ENCODE peak calls at places on chromosomes 11 and 22, in five cellular contexts. C is cardiac fibroblast, S is upper lobe of right lung, D is tibial nerve, E is ovary. L is an unnamed sample.
A peak's percentile ranks its signal among the peaks of the same experiment; 100 is the strongest.

GRCh38 chr22:28939394-28939793 is 56.0 kb downstream of the ZNRF3 start:
- DNase-seq in E (no peak), S (no peak), D (no peak), C (no peak), L (no peak)

GRCh38 chr11:61862714-61863547 is 28.4 kb downstream of the FADS3 start:
- DNase-seq in C (no peak), D (no peak), E (no peak), S (no peak), L (no peak)

GRCh38 chr11:45092901-45093760 is 53.3 kb upstream of the PRDM11 start:
- DNase-seq in C (peak; percentile 79), D (no peak), S (no peak), E (no peak), L (peak; percentile 36)

GRCh38 chr11:19633276-19633675 is 79.4 kb upstream of the NAV2 start:
- DNase-seq in D (peak; percentile 34), C (peak; percentile 71), S (peak; percentile 89), E (no peak), L (no peak)

GRCh38 chr22:35452351-35452781 is 52.4 kb downstream of the MCM5 start:
- DNase-seq in S (peak; percentile 85), D (no peak), E (no peak), C (no peak), L (no peak)

GRCh38 chr22:49102367-49102766 is 725.3 kb downstream of the BRD1 start:
- DNase-seq in S (peak; percentile 40), E (no peak), D (no peak), C (no peak), L (no peak)

GRCh38 chr11:77086521-77087472 is 15.8 kb upstream of the OMP start:
- DNase-seq in S (peak; percentile 55), D (no peak), C (peak; percentile 60), E (peak; percentile 63), L (no peak)

GRCh38 chr22:35622132-35622913 is 5.2 kb upstream of the MB start:
- DNase-seq in S (no peak), C (no peak), D (no peak), E (no peak), L (no peak)

GRCh38 chr11:23765862-23766261 is 731.0 kb upstream of the LUZP2 start:
- DNase-seq in S (no peak), E (no peak), C (peak; percentile 5), D (no peak), L (no peak)

GRCh38 chr11:118241191-118242098 is 10.7 kb downstream of the MPZL3 start:
- DNase-seq in S (no peak), E (no peak), D (no peak), C (peak; percentile 20), L (no peak)

GRCh38 chr11:47987781-47988180 is 7.4 kb downstream of the PTPRJ start:
- DNase-seq in C (no peak), D (no peak), S (no peak), E (no peak), L (no peak)

GRCh38 chr11:94873910-94874575 is 99.3 kb downstream of the CWC15 start:
- DNase-seq in D (no peak), S (no peak), C (peak; percentile 43), E (no peak), L (no peak)

GRCh38 chr11:61679301-61679700 is 890 bp upstream of the DAGLA start:
- DNase-seq in C (no peak), D (no peak), S (no peak), E (no peak), L (peak; percentile 19)

GRCh38 chr11:73184953-73185671 is 33.0 kb upstream of the P2RY2 start:
- DNase-seq in D (no peak), E (no peak), C (peak; percentile 64), S (peak; percentile 85), L (peak; percentile 39)

GRCh38 chr22:38419121-38419863 is 35.7 kb downstream of the KCNJ4 start:
- DNase-seq in E (no peak), C (no peak), S (no peak), D (no peak), L (no peak)

GRCh38 chr22:44336962-44337657 is 24.4 kb upstream of the SHISAL1 start:
- DNase-seq in C (no peak), E (no peak), S (no peak), D (no peak), L (no peak)

GRCh38 chr11:32555091-32555490 is 28.5 kb upstream of the EIF3M start:
- DNase-seq in S (no peak), C (no peak), E (no peak), D (no peak), L (no peak)

GRCh38 chr11:28826807-28827206 is 718.6 kb downstream of the METTL15 start:
- DNase-seq in E (no peak), C (no peak), S (no peak), D (no peak), L (no peak)

GRCh38 chr22:48643066-48643731 is 1184.5 kb downstream of the BRD1 start:
- DNase-seq in C (no peak), S (no peak), E (no peak), D (no peak), L (no peak)

GRCh38 chr11:86588566-86589090 is 83.8 kb downstream of the ME3 start:
- DNase-seq in E (no peak), C (no peak), S (no peak), D (no peak), L (no peak)

GRCh38 chr11:28701760-28702449 is 593.7 kb downstream of the METTL15 start:
- DNase-seq in E (no peak), S (no peak), D (no peak), C (peak; percentile 11), L (no peak)

GRCh38 chr22:43270314-43270908 is 72.8 kb downstream of the SCUBE1 start:
- DNase-seq in C (no peak), S (no peak), E (no peak), D (no peak), L (no peak)

GRCh38 chr11:61879152-61879551 is 12.2 kb downstream of the FADS3 start:
- DNase-seq in C (no peak), E (no peak), D (no peak), S (no peak), L (no peak)

GRCh38 chr22:46793497-46793896 is 31.0 kb downstream of the TBC1D22A start:
- DNase-seq in S (no peak), C (no peak), D (no peak), E (no peak), L (no peak)

GRCh38 chr22:33330534-33330933 is 272.4 kb upstream of the SYN3 start:
- DNase-seq in E (no peak), C (no peak), D (no peak), S (no peak), L (no peak)

GRCh38 chr11:14725150-14725549 is 81.5 kb downstream of the PDE3B start:
- DNase-seq in E (no peak), S (no peak), D (no peak), C (no peak), L (no peak)

GRCh38 chr22:17314472-17314871 is 54.8 kb upstream of the CECR2 start:
- DNase-seq in S (no peak), C (no peak), D (no peak), E (no peak), L (no peak)

GRCh38 chr11:122772945-122773344 is 65.4 kb upstream of the CRTAM start:
- DNase-seq in E (no peak), D (no peak), C (peak; percentile 58), S (no peak), L (peak; percentile 55)

GRCh38 chr22:40654522-40655167 is 18.1 kb upstream of the MRTFA start:
- DNase-seq in C (peak; percentile 83), E (no peak), S (no peak), D (peak; percentile 34), L (peak; percentile 86)

GRCh38 chr11:122186439-122187080 is 70.5 kb upstream of the BLID start:
- DNase-seq in S (no peak), E (no peak), D (no peak), C (peak; percentile 98), L (peak; percentile 99)

GRCh38 chr22:37054600-37055365 is 3.2 kb downstream of the KCTD17 start:
- DNase-seq in D (no peak), C (no peak), E (no peak), S (no peak), L (no peak)
- TF ChIP-seq CTCF in D (no peak), C (no peak), E (no peak), S (no peak), L (no peak)

DNA sequence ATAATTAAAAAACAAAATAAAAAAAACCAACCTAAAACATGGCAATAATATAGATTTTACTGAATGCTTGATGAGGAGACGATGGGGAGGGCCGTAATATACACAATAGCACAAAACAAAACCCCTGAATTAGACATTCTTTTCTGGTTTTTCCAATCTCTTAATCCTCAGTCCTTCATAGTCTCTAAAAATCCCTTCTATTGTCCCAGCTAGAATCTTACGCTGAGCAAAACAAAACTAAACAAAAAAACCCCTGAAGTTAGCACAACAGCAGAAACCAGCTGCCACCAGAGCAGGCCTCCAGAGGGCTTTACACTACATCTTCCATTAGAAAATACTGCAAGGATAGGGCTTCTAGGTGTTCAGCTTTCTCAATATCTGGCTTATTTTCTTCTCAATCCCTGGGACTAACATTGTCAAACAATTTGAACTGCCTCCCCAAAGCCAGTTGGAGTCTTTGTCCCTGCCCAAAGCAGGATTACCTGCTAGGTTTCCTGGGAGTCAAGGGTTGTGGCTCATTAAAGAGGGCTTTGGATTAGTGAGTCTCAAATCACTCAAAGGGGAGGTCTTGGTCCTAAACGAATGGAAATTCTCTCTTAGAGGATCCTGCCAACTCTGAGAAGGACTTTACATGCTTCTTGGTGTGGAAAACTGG is 2.1 kb upstream of the RNF26 start:
- DNase-seq in D (no peak), E (no peak), S (no peak), C (no peak), L (no peak)
- H3K4me3 ChIP-seq in D (no peak overlapping the region), E (no peak overlapping the region), S (no peak overlapping the region), C (no peak overlapping the region), L (no peak overlapping the region)

GRCh38 chr11:114257621-114258558 is 38.3 kb upstream of the NNMT start:
- DNase-seq in S (peak; percentile 74), C (peak; percentile 81), D (peak; percentile 65), E (peak; percentile 74), L (peak; percentile 66)
- TF ChIP-seq CTCF in S (peak; percentile 25), C (peak; percentile 53), D (peak; percentile 54), E (peak; percentile 34), L (peak; percentile 35)

DNA sequence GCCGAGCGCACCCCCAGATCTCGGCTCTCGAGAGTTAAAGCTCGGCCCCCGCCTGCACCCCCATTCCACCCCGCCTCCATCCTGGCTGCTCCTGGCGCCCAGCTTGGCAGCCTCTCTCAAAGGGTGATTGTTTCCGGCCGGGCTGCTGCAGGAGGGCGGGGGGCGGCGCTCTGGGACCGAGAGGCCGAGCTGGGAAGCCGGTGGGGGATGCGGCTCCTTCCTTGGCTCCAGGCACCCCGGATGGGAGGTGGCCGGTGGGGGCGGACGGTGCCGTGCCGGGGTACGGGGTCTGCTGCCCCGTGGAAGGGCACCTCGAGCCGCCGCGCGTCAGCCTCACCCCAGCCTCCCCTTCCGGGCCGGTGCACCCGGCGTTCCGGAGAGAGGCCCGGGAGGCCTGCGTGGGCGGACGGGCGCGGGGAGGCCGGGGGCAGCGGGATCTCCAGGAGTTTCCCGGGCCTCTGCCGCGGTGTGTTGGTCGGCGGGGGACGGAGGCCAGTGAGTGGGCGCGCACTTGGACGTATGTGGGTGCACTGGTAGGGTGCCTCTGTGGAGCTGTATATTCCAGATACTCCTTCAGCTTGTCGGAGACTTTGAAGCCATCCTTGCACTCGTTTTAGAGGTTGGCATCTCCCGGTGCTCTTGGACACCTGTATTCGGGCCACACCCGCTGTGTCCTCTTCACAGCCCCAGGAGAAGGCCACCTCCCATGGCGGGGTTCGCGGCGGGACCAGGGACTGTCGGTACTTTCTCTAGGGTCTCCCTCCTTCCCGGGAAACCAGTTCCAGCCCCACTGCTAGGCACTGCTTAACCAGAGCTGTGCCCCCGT is 679 bp upstream of the B3GAT1 start:
- DNase-seq in E (peak; percentile 46), C (no peak), D (no peak), S (no peak), L (no peak)
- H3K4me3 ChIP-seq in E (peak overlapping the region; percentile 15), C (no peak overlapping the region), D (peak overlapping the region; percentile 62), S (peak overlapping the region; percentile 45), L (no peak overlapping the region)

L was measured in fibroblast of villous mesenchyme.